ENCODE peak calls at places on chromosome 16, in five cellular contexts. S, M, U, W and K are unnamed samples.

GRCh38 chr16:17921357-17921978 is 415.1 kb downstream of the NPIPA8 start:
- DNase-seq in S (peak), M (peak), U (peak), W (no peak), K (no peak)

GRCh38 chr16:89034573-89034961 is 57.6 kb upstream of the CBFA2T3 start:
- DNase-seq in S (peak), M (no peak), U (no peak), W (no peak), K (no peak)

GRCh38 chr16:80569440-80570105 is 28.8 kb downstream of the DYNLRB2 start:
- DNase-seq in S (no peak), M (peak), U (no peak), W (peak), K (no peak)

GRCh38 chr16:89574681-89575246 is 794 bp upstream of the CPNE7 start:
- DNase-seq in S (peak), M (peak), U (peak), W (no peak), K (peak)

GRCh38 chr16:3086596-3087242 is 12.4 kb downstream of the ZSCAN10 start:
- DNase-seq in S (peak), M (peak), U (no peak), W (no peak), K (peak)

GRCh38 chr16:55668337-55669281 is 12.8 kb downstream of the SLC6A2 start:
- DNase-seq in S (no peak), M (no peak), U (no peak), W (peak), K (no peak)

GRCh38 chr16:49809561-49809960 is 46.4 kb downstream of the ZNF423 start:
- DNase-seq in S (no peak), M (no peak), U (no peak), W (no peak), K (no peak)

GRCh38 chr16:77304883-77305282 is 105.7 kb downstream of the SYCE1L start:
- DNase-seq in S (no peak), M (no peak), U (no peak), W (no peak), K (no peak)

DNA sequence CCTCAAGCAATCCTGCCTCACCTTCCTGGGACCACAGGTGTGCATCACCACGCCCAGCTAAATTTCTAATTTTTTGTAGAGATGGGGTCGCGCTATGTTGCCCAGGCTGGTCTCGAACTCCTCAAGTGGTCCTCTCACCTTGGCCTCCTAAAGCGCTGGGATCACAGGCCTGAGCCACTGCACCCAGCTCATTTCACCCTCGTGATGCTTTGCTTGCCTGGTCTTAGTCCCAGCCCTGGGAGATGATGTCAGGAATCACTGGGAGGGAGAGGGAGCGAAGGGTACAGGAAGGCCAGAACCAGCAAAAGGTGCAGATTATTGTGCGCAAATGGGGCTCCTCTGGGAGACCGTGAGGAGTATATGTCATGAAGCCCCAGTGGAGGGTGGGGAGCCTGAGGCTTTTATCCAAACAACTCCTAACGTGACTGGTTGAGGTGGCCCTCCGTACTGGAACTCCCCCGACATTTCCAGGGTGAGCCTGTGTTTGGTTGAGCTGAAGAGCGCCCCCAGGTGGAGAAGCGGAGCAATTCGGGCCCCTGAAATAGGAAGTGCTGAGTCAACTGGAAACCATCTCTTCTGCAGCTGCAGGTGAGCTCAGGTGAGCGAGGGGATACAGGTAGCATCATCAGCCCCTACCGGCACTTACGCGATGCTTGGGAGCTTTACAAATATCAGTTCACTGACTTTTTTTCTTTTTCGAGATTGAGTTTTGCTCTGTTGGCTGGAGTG is 41.2 kb upstream of the HAPSTR1 start:
- DNase-seq in S (no peak), M (no peak), U (peak), W (no peak), K (peak)
- TF ChIP-seq CTCF in S (peak), M (peak), U (peak), W (peak), K (peak)

GRCh38 chr16:11985250-11985649 is 8.7 kb downstream of the SNX29 start:
- DNase-seq in S (no peak), M (no peak), U (no peak), W (no peak), K (no peak)
- TF ChIP-seq CTCF in S (no peak), M (no peak), U (no peak), W (no peak), K (no peak)

DNA sequence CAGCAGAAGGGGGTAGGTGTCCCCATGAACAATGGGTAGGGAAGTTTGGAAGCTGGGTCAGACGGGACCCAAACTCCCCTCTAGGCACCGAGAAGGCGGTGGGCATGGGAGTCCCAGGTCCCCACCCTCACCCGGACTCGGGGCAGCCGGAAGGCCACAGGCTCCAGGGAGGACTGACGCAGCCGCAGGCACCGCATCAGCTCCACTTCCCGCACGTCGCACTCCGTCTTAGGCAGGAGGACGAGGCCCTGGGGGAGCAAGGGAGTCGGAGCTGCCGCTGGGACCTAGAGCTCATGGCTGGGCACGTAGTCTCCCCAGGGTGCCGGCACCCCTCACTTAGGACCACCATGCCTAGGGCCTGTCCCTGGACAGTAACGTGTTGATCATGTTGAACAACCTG is 7.1 kb upstream of the PAM16 start:
- DNase-seq in S (no peak), M (no peak), U (no peak), W (no peak), K (no peak)
- TF ChIP-seq CTCF in S (no peak), M (no peak), U (no peak), W (no peak), K (no peak)

DNA sequence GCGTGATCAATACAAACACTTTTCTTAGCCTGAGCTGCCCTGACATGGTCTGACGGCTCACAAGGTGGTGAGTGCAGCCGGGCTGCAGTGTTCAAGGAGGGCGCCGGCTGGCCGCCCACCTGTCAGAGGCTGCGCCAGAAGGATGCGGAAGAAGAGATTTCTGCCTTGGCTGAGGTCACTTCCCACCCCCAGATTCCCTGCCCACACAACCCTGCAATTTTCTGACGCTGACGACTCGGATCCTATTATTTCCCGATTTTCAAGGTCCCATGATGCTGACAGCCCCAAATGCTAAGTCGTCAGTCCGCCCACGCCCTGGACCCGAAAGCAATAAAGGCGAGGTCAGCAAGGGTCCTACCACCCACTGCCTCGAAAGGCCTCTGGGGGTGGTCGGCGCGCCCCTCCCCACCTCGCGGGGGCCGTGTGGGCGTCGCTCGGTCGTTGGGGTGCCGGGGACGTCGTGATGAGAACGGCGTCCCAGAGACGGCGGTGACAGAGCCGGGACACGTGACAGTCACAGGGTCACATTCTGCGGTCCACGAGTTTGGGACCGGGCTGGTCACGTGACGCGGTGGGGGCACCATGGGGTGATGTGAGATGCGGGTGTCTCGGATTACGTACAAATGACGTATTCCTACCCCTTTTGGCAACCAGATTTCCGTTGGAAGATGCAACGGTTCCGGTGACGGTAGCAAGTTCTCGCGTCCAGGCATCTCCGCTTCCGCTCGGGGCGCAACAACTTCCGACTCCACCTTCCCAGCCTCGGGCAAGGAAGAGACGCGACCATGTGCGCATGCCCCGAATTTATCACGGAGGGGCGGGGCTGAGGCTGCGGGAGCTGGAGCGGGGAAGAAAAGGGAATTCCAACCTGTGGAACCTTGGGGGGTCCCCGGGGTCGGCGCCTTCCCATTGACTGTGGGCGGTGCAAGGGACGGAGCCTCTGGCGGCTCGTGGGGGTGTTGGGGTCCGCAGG is at the start of gene STX4:
- DNase-seq in S (peak), M (peak), U (peak), W (peak), K (peak)
- TF ChIP-seq CTCF in S (no peak), M (no peak), U (no peak), W (no peak), K (no peak)

GRCh38 chr16:73057369-73058210 is 9.7 kb upstream of the ZFHX3 start:
- DNase-seq in S (peak), M (peak), U (no peak), W (no peak), K (peak)
- TF ChIP-seq CTCF in S (no peak), M (peak), U (peak), W (peak), K (peak)

GRCh38 chr16:588889-589657 is 793 bp upstream of the RAB40C start:
- DNase-seq in S (peak), M (peak), U (peak), W (peak), K (peak)
- TF ChIP-seq CTCF in S (no peak), M (no peak), U (no peak), W (no peak), K (no peak)

DNA sequence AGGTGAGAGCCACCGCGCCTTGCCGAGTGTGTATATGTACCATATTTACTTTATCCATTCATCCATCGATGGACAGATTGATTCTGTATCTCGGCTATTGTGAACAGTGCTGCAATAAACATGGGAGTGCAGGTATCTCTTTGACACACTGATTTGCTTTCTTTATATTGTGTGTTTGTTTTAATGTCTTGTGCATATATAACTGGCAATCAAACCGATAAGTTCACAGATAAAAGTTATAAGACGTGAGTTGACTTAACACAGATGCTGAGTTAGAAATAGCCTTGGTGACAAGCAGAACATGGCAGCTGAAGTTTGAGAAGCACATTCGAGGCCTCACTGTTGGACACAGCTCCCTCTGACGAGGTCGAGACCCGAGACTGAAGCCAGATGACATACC is 23.2 kb downstream of the TMEM186 start:
- DNase-seq in S (no peak), M (no peak), U (no peak), W (no peak), K (no peak)
- TF ChIP-seq CTCF in S (no peak), M (no peak), U (no peak), W (no peak), K (no peak)